ENCODE peak calls at places on chromosomes 2 and 18, in eight cellular contexts. B is KBM-7, S is fibroblast of pulmonary artery, F is HTR-8/SVneo, U is MV-4-11, K is fibroblast of mammary gland, R is endothelial cell, X is dermis blood vessel endothelial cell. L is an unnamed sample.

GRCh38 chr2:172241219-172241618 is 138.5 kb upstream of the DLX2 start:
- DNase-seq in B (no peak), S (no peak), F (no peak), U (no peak), K (no peak), R (no peak), X (no peak), L (no peak)

GRCh38 chr2:168156661-168157060 is 90.7 kb downstream of the STK39 start:
- DNase-seq in B (no peak), S (peak), F (peak), U (no peak), K (peak), R (no peak), X (peak), L (peak)

GRCh38 chr2:42905341-42906114 is 113.1 kb upstream of the HAAO start:
- DNase-seq in B (no peak), S (no peak), F (no peak), U (no peak), K (peak), R (no peak), X (peak), L (no peak)

GRCh38 chr2:197675711-197676188 is 363 bp upstream of the RFTN2 start:
- DNase-seq in B (no peak), S (peak), F (no peak), U (no peak), K (peak), R (peak), X (peak), L (no peak)

GRCh38 chr2:149170156-149170555 is 131.7 kb downstream of the LYPD6B start:
- DNase-seq in B (no peak), S (no peak), F (no peak), U (no peak), K (no peak), R (no peak), X (no peak), L (no peak)

GRCh38 chr2:74867841-74868658 is 34.1 kb downstream of the HK2 start:
- DNase-seq in B (no peak), S (peak), F (no peak), U (no peak), K (peak), R (no peak), X (no peak), L (peak)

GRCh38 chr2:237180987-237181386 is 95.3 kb downstream of the COPS8 start:
- DNase-seq in B (no peak), S (no peak), F (no peak), U (no peak), K (peak), R (no peak), X (no peak), L (no peak)

GRCh38 chr2:9264301-9264700 is 57.7 kb downstream of the ASAP2 start:
- DNase-seq in B (no peak), S (no peak), F (no peak), U (no peak), K (peak), R (no peak), X (no peak), L (no peak)

GRCh38 chr18:43596106-43596712 is 318.9 kb upstream of the SYT4 start:
- DNase-seq in B (peak), S (peak), F (peak), U (peak), K (peak), R (no peak), X (peak), L (no peak)

GRCh38 chr2:61887684-61888303 is 662 bp downstream of the CCT4 start:
- DNase-seq in B (no peak), S (peak), F (no peak), U (peak), K (peak), R (no peak), X (peak), L (no peak)

GRCh38 chr2:25851740-25852503 is 26.4 kb downstream of the ASXL2 start:
- DNase-seq in B (peak), S (peak), F (peak), U (peak), K (peak), R (peak), X (peak), L (no peak)

GRCh38 chr2:23480991-23481797 is 96.2 kb downstream of the KLHL29 start:
- DNase-seq in B (no peak), S (peak), F (peak), U (no peak), K (peak), R (no peak), X (peak), L (peak)

GRCh38 chr2:105397959-105398521 is 811 bp downstream of the FHL2 start:
- DNase-seq in B (peak), S (peak), F (no peak), U (no peak), K (no peak), R (no peak), X (no peak), L (no peak)

GRCh38 chr2:289362-290089 is 1.6 kb upstream of the ALKAL2 start:
- DNase-seq in B (peak), S (peak), F (no peak), U (no peak), K (peak), R (peak), X (peak), L (peak)

GRCh38 chr18:29157905-29158304 is 981.0 kb upstream of the CDH2 start:
- DNase-seq in B (no peak), S (no peak), F (no peak), U (no peak), K (no peak), R (no peak), X (peak), L (no peak)

GRCh38 chr18:7535436-7536190 is 31.5 kb upstream of the PTPRM start:
- DNase-seq in B (no peak), S (no peak), F (no peak), U (no peak), K (no peak), R (no peak), X (no peak), L (no peak)

GRCh38 chr2:84649058-84649457 is 132.8 kb downstream of the DNAH6 start:
- DNase-seq in B (no peak), S (no peak), F (no peak), U (no peak), K (no peak), R (no peak), X (no peak), L (no peak)

GRCh38 chr2:29269095-29270090 is 154.2 kb downstream of the CLIP4 start:
- DNase-seq in B (no peak), S (no peak), F (no peak), U (no peak), K (no peak), R (no peak), X (no peak), L (no peak)

GRCh38 chr2:27356056-27356381 is 545 bp downstream of the GTF3C2 start:
- DNase-seq in B (no peak), S (peak), F (peak), U (peak), K (peak), R (peak), X (peak), L (no peak)

GRCh38 chr18:79528296-79528695 is 132.6 kb downstream of the NFATC1 start:
- DNase-seq in B (no peak), S (no peak), F (no peak), U (no peak), K (no peak), R (no peak), X (no peak), L (peak)

GRCh38 chr2:6492573-6492972 is 373.1 kb downstream of the CMPK2 start:
- DNase-seq in B (no peak), S (no peak), F (no peak), U (no peak), K (no peak), R (no peak), X (no peak), L (no peak)

GRCh38 chr2:210028178-210028577 is 25.7 kb downstream of the RPE start:
- DNase-seq in B (no peak), S (no peak), F (no peak), U (no peak), K (no peak), R (no peak), X (no peak), L (no peak)

GRCh38 chr2:189982777-189983394 is 79.6 kb downstream of the MSTN start:
- DNase-seq in B (peak), S (peak), F (no peak), U (no peak), K (peak), R (no peak), X (peak), L (no peak)

L was measured in uterus.